ENCODE peak calls at places on chromosome 9, in nine cellular contexts. W, L, D, Z, G, F, N, V and I are unnamed samples.

GRCh38 chr9:77725820-77726219 is 77.7 kb upstream of the GNA14 start:
- DNase-seq in Z (no peak), D (no peak), L (no peak), N (no peak), V (no peak), W (no peak), F (no peak), G (no peak), I (no peak)

GRCh38 chr9:8627944-8628679 is 828.5 kb upstream of the DMAC1 start:
- DNase-seq in Z (no peak), D (no peak), F (no peak), N (no peak), W (no peak), G (no peak), L (peak; percentile 19), V (no peak), I (no peak)

GRCh38 chr9:104987743-104988142 is 59.8 kb upstream of the ABCA1 start:
- DNase-seq in N (no peak), W (peak; percentile 61), D (no peak), F (no peak), L (no peak), G (no peak), V (no peak), Z (no peak), I (no peak)

GRCh38 chr9:116287721-116288120 is 134.1 kb downstream of the PAPPA start:
- DNase-seq in V (no peak), L (peak; percentile 84), N (peak; percentile 53), D (no peak), F (no peak), Z (no peak), W (peak; percentile 23), G (no peak), I (no peak)

GRCh38 chr9:82776508-82776907 is 286.4 kb downstream of the RASEF start:
- DNase-seq in N (no peak), L (no peak), W (no peak), V (no peak), G (no peak), Z (no peak), D (no peak), F (no peak), I (no peak)

GRCh38 chr9:135085830-135086546 is 1.5 kb upstream of the OLFM1 start:
- DNase-seq in W (peak; percentile 63), L (peak; percentile 60), N (peak; percentile 53), G (no peak), D (peak; percentile 80), Z (peak; percentile 72), F (peak; percentile 86), V (peak; percentile 95), I (peak; percentile 82)

GRCh38 chr9:69829484-69829883 is 8.9 kb downstream of the CFAP95 start:
- DNase-seq in W (no peak), F (no peak), Z (no peak), D (no peak), L (no peak), G (no peak), V (no peak), N (no peak), I (no peak)

GRCh38 chr9:129494113-129494789 is 126.7 kb downstream of the C9orf50 start:
- DNase-seq in N (no peak), G (no peak), L (no peak), Z (no peak), F (no peak), V (no peak), W (no peak), D (no peak), I (no peak)

GRCh38 chr9:27491164-27491563 is 32.9 kb upstream of the IFNK start:
- DNase-seq in F (no peak), D (no peak), N (peak; percentile 43), L (no peak), V (no peak), W (peak; percentile 34), Z (no peak), G (no peak), I (no peak)

GRCh38 chr9:126126012-126126411 is 200.6 kb upstream of the MVB12B start:
- DNase-seq in F (no peak), G (no peak), N (no peak), D (no peak), W (no peak), V (peak; percentile 73), Z (no peak), L (no peak), I (peak; percentile 10)

GRCh38 chr9:125233678-125234077 is 7.5 kb downstream of the HSPA5 start:
- DNase-seq in L (peak; percentile 98), Z (no peak), V (no peak), F (no peak), D (no peak), N (peak; percentile 97), G (no peak), W (peak; percentile 95), I (no peak)

GRCh38 chr9:136289651-136290507 is 14.0 kb downstream of the CCDC187 start:
- DNase-seq in D (no peak), G (no peak), W (no peak), L (no peak), Z (no peak), V (no peak), F (peak; percentile 17), N (no peak), I (no peak)

GRCh38 chr9:123465304-123465703 is 109.3 kb downstream of the CRB2 start:
- DNase-seq in Z (no peak), F (no peak), L (no peak), N (no peak), G (no peak), V (no peak), W (no peak), D (no peak), I (no peak)

GRCh38 chr9:134276463-134277245 is 49.6 kb upstream of the RXRA start:
- DNase-seq in N (no peak), G (no peak), W (no peak), L (no peak), V (no peak), F (no peak), Z (no peak), D (no peak), I (no peak)

GRCh38 chr9:89770779-89771178 is 166.0 kb downstream of the GADD45G start:
- DNase-seq in W (no peak), L (no peak), D (no peak), G (no peak), V (no peak), Z (no peak), N (no peak), F (peak; percentile 45), I (no peak)

GRCh38 chr9:2523601-2524000 is 98.0 kb upstream of the VLDLR start:
- DNase-seq in G (no peak), Z (no peak), W (no peak), V (no peak), D (no peak), F (no peak), N (no peak), L (no peak), I (no peak)

GRCh38 chr9:34987160-34988040 is 2.1 kb upstream of the DNAJB5 start:
- DNase-seq in D (no peak), L (no peak), N (no peak), Z (no peak), W (no peak), V (no peak), G (no peak), F (no peak), I (no peak)

GRCh38 chr9:128892223-128892892 is 10.4 kb downstream of the LRRC8A start:
- DNase-seq in W (peak; percentile 96), L (peak; percentile 95), G (no peak), Z (peak; percentile 90), D (peak; percentile 91), F (peak; percentile 90), N (peak; percentile 88), V (peak; percentile 98), I (peak; percentile 92)